ENCODE peak calls at places on chromosomes 7 and 10, in six cellular contexts. One of them, this sample, is unnamed.

GRCh38 chr10:95445223-95445836 is 115.8 kb downstream of the SORBS1 start:
- DNase-seq in OCI-LY7: no peak
- DNase-seq in BJ: peak; percentile 25
- DNase-seq in GM13977: no peak
- DNase-seq in cardiac fibroblast: peak; percentile 73
- DNase-seq in SK-N-SH: no peak
- DNase-seq in this sample: no peak

GRCh38 chr7:32218741-32219283 is 148.6 kb upstream of the PDE1C start:
- DNase-seq in SK-N-SH: no peak
- DNase-seq in GM13977: no peak
- DNase-seq in BJ: no peak
- DNase-seq in cardiac fibroblast: no peak
- DNase-seq in OCI-LY7: no peak
- DNase-seq in this sample: no peak

GRCh38 chr10:60905580-60905979 is 38.4 kb downstream of the RHOBTB1 start:
- DNase-seq in cardiac fibroblast: peak; percentile 79
- DNase-seq in SK-N-SH: no peak
- DNase-seq in GM13977: no peak
- DNase-seq in BJ: no peak
- DNase-seq in OCI-LY7: no peak
- DNase-seq in this sample: no peak

GRCh38 chr10:11242443-11243386 is 225.0 kb downstream of the CELF2 start:
- DNase-seq in GM13977: peak; percentile 45
- DNase-seq in cardiac fibroblast: peak; percentile 1
- DNase-seq in OCI-LY7: peak; percentile 32
- DNase-seq in BJ: no peak
- DNase-seq in SK-N-SH: no peak
- DNase-seq in this sample: peak; percentile 64

GRCh38 chr7:36308031-36308430 is 81.6 kb upstream of the ANLN start:
- DNase-seq in cardiac fibroblast: no peak
- DNase-seq in SK-N-SH: no peak
- DNase-seq in GM13977: no peak
- DNase-seq in OCI-LY7: no peak
- DNase-seq in BJ: no peak
- DNase-seq in this sample: no peak

GRCh38 chr7:111679944-111680343 is 117.7 kb upstream of the IMMP2L start:
- DNase-seq in SK-N-SH: no peak
- DNase-seq in GM13977: no peak
- DNase-seq in OCI-LY7: no peak
- DNase-seq in cardiac fibroblast: no peak
- DNase-seq in BJ: no peak
- DNase-seq in this sample: no peak

GRCh38 chr7:143492043-143492471 is 14.4 kb downstream of the TAS2R41 start:
- DNase-seq in BJ: peak; percentile 76
- DNase-seq in GM13977: no peak
- DNase-seq in OCI-LY7: no peak
- DNase-seq in SK-N-SH: no peak
- DNase-seq in cardiac fibroblast: peak; percentile 81
- DNase-seq in this sample: no peak

GRCh38 chr10:15515207-15515606 is 144.1 kb upstream of the FAM171A1 start:
- DNase-seq in cardiac fibroblast: no peak
- DNase-seq in OCI-LY7: no peak
- DNase-seq in BJ: peak; percentile 20
- DNase-seq in SK-N-SH: no peak
- DNase-seq in GM13977: no peak
- DNase-seq in this sample: no peak

GRCh38 chr10:59177031-59177861 is 803 bp downstream of the PHYHIPL start:
- DNase-seq in SK-N-SH: peak; percentile 69
- DNase-seq in BJ: peak; percentile 17
- DNase-seq in OCI-LY7: no peak
- DNase-seq in GM13977: peak; percentile 60
- DNase-seq in cardiac fibroblast: peak; percentile 91
- DNase-seq in this sample: no peak

GRCh38 chr10:27525819-27526218 is 21.7 kb downstream of the RAB18 start:
- DNase-seq in cardiac fibroblast: peak; percentile 57
- DNase-seq in BJ: peak; percentile 46
- DNase-seq in GM13977: no peak
- DNase-seq in SK-N-SH: no peak
- DNase-seq in OCI-LY7: no peak
- DNase-seq in this sample: no peak

GRCh38 chr10:12473491-12473890 is 124.1 kb downstream of the CAMK1D start:
- DNase-seq in BJ: no peak
- DNase-seq in cardiac fibroblast: no peak
- DNase-seq in OCI-LY7: no peak
- DNase-seq in GM13977: no peak
- DNase-seq in SK-N-SH: no peak
- DNase-seq in this sample: no peak

GRCh38 chr10:74949434-74949833 is 123.0 kb downstream of the KAT6B start:
- DNase-seq in OCI-LY7: no peak
- DNase-seq in cardiac fibroblast: peak; percentile 70
- DNase-seq in SK-N-SH: no peak
- DNase-seq in BJ: no peak
- DNase-seq in GM13977: no peak
- DNase-seq in this sample: no peak

GRCh38 chr7:17913250-17913649 is 27.0 kb downstream of the SNX13 start:
- DNase-seq in GM13977: no peak
- DNase-seq in OCI-LY7: no peak
- DNase-seq in SK-N-SH: no peak
- DNase-seq in cardiac fibroblast: no peak
- DNase-seq in BJ: no peak
- DNase-seq in this sample: no peak
- TF ChIP-seq CTCF in GM13977: no peak
- TF ChIP-seq CTCF in OCI-LY7: peak; percentile 37
- TF ChIP-seq CTCF in SK-N-SH: no peak
- TF ChIP-seq CTCF in cardiac fibroblast: no peak
- TF ChIP-seq CTCF in BJ: no peak
- TF ChIP-seq CTCF in this sample: no peak

GRCh38 chr7:28882896-28883470 is 75.1 kb downstream of the TRIL start:
- DNase-seq in GM13977: no peak
- DNase-seq in BJ: no peak
- DNase-seq in OCI-LY7: no peak
- DNase-seq in SK-N-SH: no peak
- DNase-seq in cardiac fibroblast: no peak
- DNase-seq in this sample: no peak

GRCh38 chr7:28873410-28873809 is 84.7 kb downstream of the TRIL start:
- DNase-seq in SK-N-SH: no peak
- DNase-seq in OCI-LY7: no peak
- DNase-seq in BJ: no peak
- DNase-seq in cardiac fibroblast: no peak
- DNase-seq in GM13977: no peak
- DNase-seq in this sample: no peak

DNA sequence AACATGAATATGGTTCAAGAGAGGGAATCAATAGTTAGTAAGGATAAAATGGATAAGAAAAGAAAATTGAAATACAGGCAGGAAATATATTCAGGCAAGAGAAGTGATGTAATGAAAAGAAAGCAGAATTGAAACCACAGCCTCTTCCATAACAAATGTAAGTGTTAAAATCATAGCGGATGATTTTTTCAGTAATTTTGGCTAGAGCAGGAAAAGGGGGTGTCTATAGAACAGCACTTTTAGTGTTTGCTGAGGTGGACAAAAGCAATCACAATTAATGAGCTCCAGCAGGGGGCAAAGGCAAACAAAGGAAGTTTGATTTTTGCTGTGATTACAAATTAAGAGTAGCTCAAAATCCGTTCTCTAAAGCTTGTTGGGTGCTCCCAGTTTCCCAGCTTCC is 79.0 kb downstream of the TRIL start:
- DNase-seq in SK-N-SH: no peak
- DNase-seq in cardiac fibroblast: no peak
- DNase-seq in GM13977: no peak
- DNase-seq in BJ: no peak
- DNase-seq in OCI-LY7: peak; percentile 9
- DNase-seq in this sample: no peak
- TF ChIP-seq CTCF in SK-N-SH: no peak
- TF ChIP-seq CTCF in cardiac fibroblast: no peak
- TF ChIP-seq CTCF in GM13977: no peak
- TF ChIP-seq CTCF in BJ: no peak
- TF ChIP-seq CTCF in OCI-LY7: no peak
- TF ChIP-seq CTCF in this sample: no peak

DNA sequence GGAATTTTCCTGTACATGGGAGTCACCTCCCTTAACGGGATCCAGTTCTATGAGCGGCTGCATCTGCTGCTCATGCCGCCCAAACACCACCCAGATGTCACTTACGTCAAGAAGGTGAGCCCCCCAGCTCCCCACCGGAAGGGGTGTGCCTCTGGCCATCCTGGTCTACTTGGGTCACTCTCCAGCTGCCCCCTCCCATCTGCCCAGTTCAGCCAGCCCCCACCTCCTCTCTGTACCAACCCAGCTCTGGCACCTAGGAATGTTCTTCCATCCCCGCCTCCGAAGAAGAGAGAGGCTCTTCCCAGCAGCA is 5.0 kb downstream of the FASTK start:
- DNase-seq in GM13977: no peak
- DNase-seq in SK-N-SH: no peak
- DNase-seq in OCI-LY7: no peak
- DNase-seq in BJ: no peak
- DNase-seq in cardiac fibroblast: no peak
- DNase-seq in this sample: no peak
- TF ChIP-seq CTCF in GM13977: no peak
- TF ChIP-seq CTCF in SK-N-SH: no peak
- TF ChIP-seq CTCF in OCI-LY7: no peak
- TF ChIP-seq CTCF in BJ: no peak
- TF ChIP-seq CTCF in cardiac fibroblast: no peak
- TF ChIP-seq CTCF in this sample: no peak

GRCh38 chr10:124124123-124124768 is 30.8 kb upstream of the CHST15 start:
- DNase-seq in GM13977: no peak
- DNase-seq in OCI-LY7: peak; percentile 77
- DNase-seq in BJ: no peak
- DNase-seq in cardiac fibroblast: no peak
- DNase-seq in SK-N-SH: no peak
- DNase-seq in this sample: no peak

GRCh38 chr10:124124769-124125161 is 31.4 kb upstream of the CHST15 start:
- DNase-seq in GM13977: no peak
- DNase-seq in SK-N-SH: no peak
- DNase-seq in BJ: no peak
- DNase-seq in cardiac fibroblast: no peak
- DNase-seq in OCI-LY7: no peak
- DNase-seq in this sample: no peak

GRCh38 chr10:124126711-124127385 is 33.5 kb upstream of the CHST15 start:
- DNase-seq in BJ: no peak
- DNase-seq in cardiac fibroblast: no peak
- DNase-seq in SK-N-SH: no peak
- DNase-seq in OCI-LY7: no peak
- DNase-seq in GM13977: no peak
- DNase-seq in this sample: no peak

GRCh38 chr10:124126139-124126538 is 32.7 kb upstream of the CHST15 start:
- DNase-seq in SK-N-SH: no peak
- DNase-seq in OCI-LY7: no peak
- DNase-seq in GM13977: no peak
- DNase-seq in cardiac fibroblast: no peak
- DNase-seq in BJ: no peak
- DNase-seq in this sample: no peak

DNA sequence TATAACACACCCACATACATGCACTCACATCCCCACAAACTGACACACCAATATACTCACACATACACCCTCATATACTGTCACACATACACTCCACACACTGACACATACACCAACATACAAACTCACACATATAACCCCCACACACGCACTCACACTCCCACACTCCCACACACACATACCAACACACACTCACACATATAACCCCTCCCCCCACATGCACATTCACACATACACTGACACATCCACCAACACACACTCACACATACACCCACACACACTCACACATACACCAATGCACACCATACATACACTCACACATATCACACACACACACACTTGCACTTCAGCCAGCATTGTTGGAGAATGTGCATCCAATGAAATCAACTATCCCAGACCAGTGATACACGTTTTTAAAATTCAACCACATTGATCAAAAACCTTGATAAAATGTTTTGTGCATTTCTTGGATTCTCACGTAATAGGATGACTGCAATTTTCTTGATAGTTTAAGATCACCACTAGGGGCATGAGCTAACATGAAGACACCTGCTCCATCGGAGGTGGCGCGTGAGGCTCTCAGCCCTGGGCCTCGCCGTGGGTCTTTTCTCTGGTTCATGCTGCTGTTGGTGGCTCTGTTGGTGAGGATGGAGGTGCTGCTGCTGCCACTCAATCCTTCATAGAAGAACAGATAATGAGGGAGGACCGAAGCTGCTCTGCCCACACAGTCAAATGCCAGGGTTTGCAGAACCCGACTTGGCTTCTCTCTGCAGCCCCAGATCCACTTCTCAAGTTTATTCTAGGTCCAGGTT is 32.1 kb upstream of the CHST15 start:
- DNase-seq in BJ: peak; percentile 54
- DNase-seq in cardiac fibroblast: peak; percentile 7
- DNase-seq in SK-N-SH: no peak
- DNase-seq in GM13977: no peak
- DNase-seq in OCI-LY7: peak; percentile 82
- DNase-seq in this sample: peak; percentile 17
- TF ChIP-seq CTCF in BJ: peak; percentile 53
- TF ChIP-seq CTCF in cardiac fibroblast: no peak
- TF ChIP-seq CTCF in SK-N-SH: peak; percentile 24
- TF ChIP-seq CTCF in GM13977: peak; percentile 30
- TF ChIP-seq CTCF in OCI-LY7: peak; percentile 91
- TF ChIP-seq CTCF in this sample: peak; percentile 61

GRCh38 chr7:2649991-2650390 is 18.2 kb downstream of the TTYH3 start:
- DNase-seq in BJ: no peak
- DNase-seq in OCI-LY7: no peak
- DNase-seq in SK-N-SH: no peak
- DNase-seq in cardiac fibroblast: no peak
- DNase-seq in GM13977: no peak
- DNase-seq in this sample: no peak

GRCh38 chr7:2652736-2653060 is 20.9 kb downstream of the TTYH3 start:
- DNase-seq in GM13977: no peak
- DNase-seq in SK-N-SH: no peak
- DNase-seq in BJ: no peak
- DNase-seq in OCI-LY7: no peak
- DNase-seq in cardiac fibroblast: no peak
- DNase-seq in this sample: no peak

GRCh38 chr7:2650451-2650850 is 18.7 kb downstream of the TTYH3 start:
- DNase-seq in GM13977: no peak
- DNase-seq in cardiac fibroblast: no peak
- DNase-seq in SK-N-SH: no peak
- DNase-seq in BJ: no peak
- DNase-seq in OCI-LY7: no peak
- DNase-seq in this sample: no peak

GRCh38 chr7:2651847-2652735 is 20.3 kb downstream of the TTYH3 start:
- DNase-seq in BJ: no peak
- DNase-seq in GM13977: no peak
- DNase-seq in OCI-LY7: no peak
- DNase-seq in SK-N-SH: no peak
- DNase-seq in cardiac fibroblast: no peak
- DNase-seq in this sample: no peak

GRCh38 chr7:2651336-2651735 is 19.6 kb downstream of the TTYH3 start:
- DNase-seq in cardiac fibroblast: peak; percentile 20
- DNase-seq in SK-N-SH: no peak
- DNase-seq in OCI-LY7: peak; percentile 54
- DNase-seq in GM13977: no peak
- DNase-seq in BJ: no peak
- DNase-seq in this sample: peak; percentile 62
- TF ChIP-seq CTCF in cardiac fibroblast: no peak
- TF ChIP-seq CTCF in SK-N-SH: peak; percentile 36
- TF ChIP-seq CTCF in OCI-LY7: peak; percentile 60
- TF ChIP-seq CTCF in GM13977: peak; percentile 32
- TF ChIP-seq CTCF in BJ: no peak
- TF ChIP-seq CTCF in this sample: no peak

This sample was measured in activated CD8-positive, alpha-beta T cell treated with anti-CD3 and anti-CD28 coated beads for 36 hours.